ENCODE peak calls at places on chromosomes 2 and 18, in five cellular contexts. A is adrenal gland; Q is posterior cingulate gyrus; Y is activated naive CD8-positive, alpha-beta T cell treated with anti-CD3 and anti-CD28 coated beads for 36 hours; G is effector memory CD8-positive, alpha-beta T cell. F is an unnamed sample.

GRCh38 chr2:27735263-27735904 is 36.1 kb upstream of the MRPL33 start:
- DNase-seq in A (peak), Q (peak), Y (peak), G (peak), F (peak)

GRCh38 chr2:201116959-201117734 is 1.2 kb downstream of the CFLAR start:
- DNase-seq in A (peak), Q (no peak), Y (peak), G (peak), F (peak)

GRCh38 chr2:19580830-19581229 is 222.4 kb upstream of the OSR1 start:
- DNase-seq in A (no peak), Q (no peak), Y (no peak), G (no peak), F (no peak)

GRCh38 chr2:46393352-46393820 is 86.0 kb upstream of the TMEM247 start:
- DNase-seq in A (no peak), Q (no peak), Y (no peak), G (no peak), F (no peak)

GRCh38 chr18:59846814-59847490 is 52.8 kb upstream of the PMAIP1 start:
- DNase-seq in A (no peak), Q (no peak), Y (peak), G (no peak), F (peak)

GRCh38 chr2:227462463-227462951 is 9.4 kb upstream of the AGFG1 start:
- DNase-seq in A (peak), Q (no peak), Y (peak), G (no peak), F (peak)

GRCh38 chr18:45974088-45974536 is 7.0 kb upstream of the EPG5 start:
- DNase-seq in A (peak), Q (peak), Y (peak), G (peak), F (peak)

GRCh38 chr2:205175831-205176230 is 506.5 kb upstream of the NRP2 start:
- DNase-seq in A (no peak), Q (no peak), Y (no peak), G (no peak), F (no peak)

GRCh38 chr18:7633171-7633570 is 66.1 kb downstream of the PTPRM start:
- DNase-seq in A (no peak), Q (no peak), Y (no peak), G (no peak), F (no peak)

GRCh38 chr2:220764246-220764645 is 807.9 kb downstream of the EPHA4 start:
- DNase-seq in A (no peak), Q (no peak), Y (no peak), G (no peak), F (no peak)

GRCh38 chr2:150479075-150479915 is 8.2 kb downstream of the RND3 start:
- DNase-seq in A (no peak), Q (no peak), Y (no peak), G (no peak), F (no peak)

GRCh38 chr2:95031076-95031725 is 5.7 kb downstream of the MAL start:
- DNase-seq in A (no peak), Q (no peak), Y (no peak), G (no peak), F (no peak)

GRCh38 chr2:127597046-127597983 is 48.6 kb upstream of the GPR17 start:
- DNase-seq in A (no peak), Q (no peak), Y (no peak), G (no peak), F (no peak)

GRCh38 chr2:197168705-197169104 is 141.9 kb downstream of the ANKRD44 start:
- DNase-seq in A (peak), Q (peak), Y (peak), G (peak), F (peak)

GRCh38 chr2:18243831-18244230 is 316.6 kb downstream of the RDH14 start:
- DNase-seq in A (no peak), Q (no peak), Y (no peak), G (no peak), F (no peak)

GRCh38 chr2:128513416-128514283 is 195.0 kb upstream of the HS6ST1 start:
- DNase-seq in A (no peak), Q (no peak), Y (no peak), G (no peak), F (no peak)

GRCh38 chr18:42915240-42915791 is 200.2 kb downstream of the RIT2 start:
- DNase-seq in A (no peak), Q (no peak), Y (no peak), G (no peak), F (no peak)

GRCh38 chr18:26764584-26764983 is 100.9 kb downstream of the AQP4 start:
- DNase-seq in A (no peak), Q (no peak), Y (no peak), G (no peak), F (peak)

GRCh38 chr2:219041252-219041651 is at the start of gene CFAP65:
- DNase-seq in A (no peak), Q (peak), Y (peak), G (no peak), F (peak)